ENCODE peak calls at places on chromosomes 6 and 20, in seven cellular contexts. One of them, this sample, is unnamed.

GRCh38 chr20:25237610-25238318 is 10.1 kb upstream of the PYGB start:
- DNase-seq in AML-193: peak
- DNase-seq in caudate nucleus: peak
- DNase-seq in NAMALWA: no peak
- DNase-seq in NCI-H2029: no peak
- DNase-seq in C1 segment of cervical spinal cord: no peak
- DNase-seq in amniotic stem cell: peak
- DNase-seq in this sample: peak

GRCh38 chr6:42017021-42017643 is 33.2 kb upstream of the TAF8 start:
- DNase-seq in NAMALWA: peak
- DNase-seq in AML-193: peak
- DNase-seq in caudate nucleus: no peak
- DNase-seq in amniotic stem cell: peak
- DNase-seq in C1 segment of cervical spinal cord: no peak
- DNase-seq in NCI-H2029: no peak
- DNase-seq in this sample: peak

GRCh38 chr6:56899753-56900152 is 55.2 kb upstream of the BEND6 start:
- DNase-seq in caudate nucleus: no peak
- DNase-seq in NCI-H2029: no peak
- DNase-seq in amniotic stem cell: no peak
- DNase-seq in NAMALWA: no peak
- DNase-seq in C1 segment of cervical spinal cord: no peak
- DNase-seq in AML-193: no peak
- DNase-seq in this sample: no peak

GRCh38 chr6:154356690-154357089 is at the start of gene IPCEF1:
- DNase-seq in NCI-H2029: no peak
- DNase-seq in amniotic stem cell: no peak
- DNase-seq in AML-193: peak
- DNase-seq in NAMALWA: peak
- DNase-seq in caudate nucleus: no peak
- DNase-seq in C1 segment of cervical spinal cord: no peak
- DNase-seq in this sample: no peak

GRCh38 chr6:30263734-30264133 is 50.5 kb upstream of the TRIM26 start:
- DNase-seq in NCI-H2029: no peak
- DNase-seq in amniotic stem cell: peak
- DNase-seq in NAMALWA: no peak
- DNase-seq in caudate nucleus: peak
- DNase-seq in AML-193: no peak
- DNase-seq in C1 segment of cervical spinal cord: no peak
- DNase-seq in this sample: no peak

GRCh38 chr20:18380908-18381529 is 85.8 kb downstream of the DZANK1 start:
- DNase-seq in caudate nucleus: no peak
- DNase-seq in NAMALWA: no peak
- DNase-seq in NCI-H2029: no peak
- DNase-seq in C1 segment of cervical spinal cord: no peak
- DNase-seq in amniotic stem cell: no peak
- DNase-seq in AML-193: no peak
- DNase-seq in this sample: no peak

GRCh38 chr6:160138839-160139419 is 17.3 kb downstream of the SLC22A1 start:
- DNase-seq in NCI-H2029: no peak
- DNase-seq in caudate nucleus: no peak
- DNase-seq in C1 segment of cervical spinal cord: no peak
- DNase-seq in AML-193: no peak
- DNase-seq in amniotic stem cell: no peak
- DNase-seq in NAMALWA: no peak
- DNase-seq in this sample: no peak

GRCh38 chr6:89066929-89067646 is 13.5 kb upstream of the PNRC1 start:
- DNase-seq in NCI-H2029: no peak
- DNase-seq in C1 segment of cervical spinal cord: peak
- DNase-seq in caudate nucleus: no peak
- DNase-seq in AML-193: peak
- DNase-seq in NAMALWA: no peak
- DNase-seq in amniotic stem cell: no peak
- DNase-seq in this sample: no peak

GRCh38 chr6:108368431-108369030 is 73.7 kb downstream of the AFG1L start:
- DNase-seq in C1 segment of cervical spinal cord: no peak
- DNase-seq in amniotic stem cell: no peak
- DNase-seq in AML-193: no peak
- DNase-seq in NAMALWA: peak
- DNase-seq in NCI-H2029: no peak
- DNase-seq in caudate nucleus: no peak
- DNase-seq in this sample: no peak

GRCh38 chr6:125277838-125278237 is 23.9 kb downstream of the HDDC2 start:
- DNase-seq in AML-193: no peak
- DNase-seq in C1 segment of cervical spinal cord: no peak
- DNase-seq in amniotic stem cell: no peak
- DNase-seq in NCI-H2029: no peak
- DNase-seq in caudate nucleus: no peak
- DNase-seq in NAMALWA: no peak
- DNase-seq in this sample: no peak

GRCh38 chr6:124512431-124512830 is 449.8 kb upstream of the RNF217 start:
- DNase-seq in C1 segment of cervical spinal cord: no peak
- DNase-seq in NCI-H2029: no peak
- DNase-seq in NAMALWA: no peak
- DNase-seq in caudate nucleus: no peak
- DNase-seq in AML-193: no peak
- DNase-seq in amniotic stem cell: no peak
- DNase-seq in this sample: no peak

This sample was measured in erythroblast.